ENCODE peak calls at places on chromosomes 1 and 21, in ten cellular contexts. One of them, this sample, is unnamed.
A peak's percentile ranks its signal among the peaks of the same experiment; 100 is the strongest.

GRCh38 chr1:234281826-234282489 is 91.3 kb upstream of the COA6 start:
- DNase-seq in KG1: no peak
- DNase-seq in fibroblast of mammary gland: no peak
- DNase-seq in retina: peak; percentile 85
- DNase-seq in omental fat pad: no peak
- DNase-seq in non-pigmented ciliary epithelial cell: no peak
- DNase-seq in activated CD8-positive, alpha-beta memory T cell treated with anti-CD3 and anti-CD28 coated beads, Interleukin-2, amount 50 U/mL, for 48 hours: no peak
- DNase-seq in SK-N-SH: peak; percentile 74
- DNase-seq in Kasumi-1: no peak
- DNase-seq in aorta: no peak
- DNase-seq in this sample: no peak

GRCh38 chr1:26856604-26857469 is 6.1 kb upstream of the SFN start:
- DNase-seq in omental fat pad: no peak
- DNase-seq in activated CD8-positive, alpha-beta memory T cell treated with anti-CD3 and anti-CD28 coated beads, Interleukin-2, amount 50 U/mL, for 48 hours: no peak
- DNase-seq in KG1: no peak
- DNase-seq in aorta: no peak
- DNase-seq in retina: no peak
- DNase-seq in SK-N-SH: no peak
- DNase-seq in Kasumi-1: no peak
- DNase-seq in non-pigmented ciliary epithelial cell: no peak
- DNase-seq in fibroblast of mammary gland: no peak
- DNase-seq in this sample: no peak

GRCh38 chr1:169487561-169487960 is 1.8 kb upstream of the SLC19A2 start:
- DNase-seq in Kasumi-1: no peak
- DNase-seq in non-pigmented ciliary epithelial cell: no peak
- DNase-seq in activated CD8-positive, alpha-beta memory T cell treated with anti-CD3 and anti-CD28 coated beads, Interleukin-2, amount 50 U/mL, for 48 hours: no peak
- DNase-seq in omental fat pad: no peak
- DNase-seq in fibroblast of mammary gland: no peak
- DNase-seq in retina: no peak
- DNase-seq in KG1: no peak
- DNase-seq in SK-N-SH: no peak
- DNase-seq in aorta: no peak
- DNase-seq in this sample: no peak

GRCh38 chr1:8431028-8431427 is 113.1 kb downstream of the SLC45A1 start:
- DNase-seq in fibroblast of mammary gland: no peak
- DNase-seq in aorta: no peak
- DNase-seq in activated CD8-positive, alpha-beta memory T cell treated with anti-CD3 and anti-CD28 coated beads, Interleukin-2, amount 50 U/mL, for 48 hours: no peak
- DNase-seq in KG1: no peak
- DNase-seq in non-pigmented ciliary epithelial cell: no peak
- DNase-seq in retina: no peak
- DNase-seq in Kasumi-1: peak; percentile 64
- DNase-seq in omental fat pad: no peak
- DNase-seq in SK-N-SH: no peak
- DNase-seq in this sample: no peak

GRCh38 chr1:58699011-58699762 is 675 bp downstream of the MYSM1 start:
- DNase-seq in aorta: no peak
- DNase-seq in omental fat pad: no peak
- DNase-seq in fibroblast of mammary gland: peak; percentile 21
- DNase-seq in retina: no peak
- DNase-seq in KG1: no peak
- DNase-seq in SK-N-SH: no peak
- DNase-seq in non-pigmented ciliary epithelial cell: no peak
- DNase-seq in Kasumi-1: no peak
- DNase-seq in activated CD8-positive, alpha-beta memory T cell treated with anti-CD3 and anti-CD28 coated beads, Interleukin-2, amount 50 U/mL, for 48 hours: no peak
- DNase-seq in this sample: no peak

GRCh38 chr1:187374742-187375141 is 546.0 kb downstream of the PLA2G4A start:
- DNase-seq in KG1: no peak
- DNase-seq in fibroblast of mammary gland: no peak
- DNase-seq in Kasumi-1: no peak
- DNase-seq in activated CD8-positive, alpha-beta memory T cell treated with anti-CD3 and anti-CD28 coated beads, Interleukin-2, amount 50 U/mL, for 48 hours: no peak
- DNase-seq in retina: no peak
- DNase-seq in aorta: no peak
- DNase-seq in omental fat pad: no peak
- DNase-seq in non-pigmented ciliary epithelial cell: no peak
- DNase-seq in SK-N-SH: no peak
- DNase-seq in this sample: no peak

GRCh38 chr21:17334478-17334877 is 178.4 kb upstream of the CXADR start:
- DNase-seq in non-pigmented ciliary epithelial cell: no peak
- DNase-seq in retina: no peak
- DNase-seq in fibroblast of mammary gland: no peak
- DNase-seq in KG1: no peak
- DNase-seq in Kasumi-1: no peak
- DNase-seq in SK-N-SH: peak; percentile 67
- DNase-seq in omental fat pad: no peak
- DNase-seq in activated CD8-positive, alpha-beta memory T cell treated with anti-CD3 and anti-CD28 coated beads, Interleukin-2, amount 50 U/mL, for 48 hours: no peak
- DNase-seq in aorta: no peak
- DNase-seq in this sample: no peak

GRCh38 chr1:54610601-54611580 is 12.4 kb downstream of the FAM151A start:
- DNase-seq in activated CD8-positive, alpha-beta memory T cell treated with anti-CD3 and anti-CD28 coated beads, Interleukin-2, amount 50 U/mL, for 48 hours: no peak
- DNase-seq in non-pigmented ciliary epithelial cell: no peak
- DNase-seq in omental fat pad: no peak
- DNase-seq in SK-N-SH: no peak
- DNase-seq in fibroblast of mammary gland: no peak
- DNase-seq in aorta: no peak
- DNase-seq in KG1: no peak
- DNase-seq in retina: no peak
- DNase-seq in Kasumi-1: no peak
- DNase-seq in this sample: no peak

GRCh38 chr1:56838726-56839125 is 15.9 kb upstream of the C8A start:
- DNase-seq in Kasumi-1: no peak
- DNase-seq in SK-N-SH: no peak
- DNase-seq in KG1: no peak
- DNase-seq in omental fat pad: no peak
- DNase-seq in non-pigmented ciliary epithelial cell: peak; percentile 28
- DNase-seq in aorta: no peak
- DNase-seq in activated CD8-positive, alpha-beta memory T cell treated with anti-CD3 and anti-CD28 coated beads, Interleukin-2, amount 50 U/mL, for 48 hours: no peak
- DNase-seq in fibroblast of mammary gland: peak; percentile 70
- DNase-seq in retina: no peak
- DNase-seq in this sample: no peak

GRCh38 chr1:116460748-116461376 is 87.8 kb downstream of the ATP1A1 start:
- DNase-seq in activated CD8-positive, alpha-beta memory T cell treated with anti-CD3 and anti-CD28 coated beads, Interleukin-2, amount 50 U/mL, for 48 hours: no peak
- DNase-seq in KG1: no peak
- DNase-seq in fibroblast of mammary gland: no peak
- DNase-seq in Kasumi-1: no peak
- DNase-seq in retina: no peak
- DNase-seq in aorta: no peak
- DNase-seq in omental fat pad: no peak
- DNase-seq in non-pigmented ciliary epithelial cell: no peak
- DNase-seq in SK-N-SH: no peak
- DNase-seq in this sample: no peak

GRCh38 chr1:248229360-248229908 is 1.8 kb upstream of the OR2M4 start:
- DNase-seq in Kasumi-1: no peak
- DNase-seq in retina: no peak
- DNase-seq in SK-N-SH: no peak
- DNase-seq in fibroblast of mammary gland: no peak
- DNase-seq in activated CD8-positive, alpha-beta memory T cell treated with anti-CD3 and anti-CD28 coated beads, Interleukin-2, amount 50 U/mL, for 48 hours: no peak
- DNase-seq in non-pigmented ciliary epithelial cell: no peak
- DNase-seq in KG1: no peak
- DNase-seq in aorta: no peak
- DNase-seq in omental fat pad: no peak
- DNase-seq in this sample: no peak

GRCh38 chr1:154220970-154221814 is 437 bp downstream of the UBAP2L start:
- DNase-seq in KG1: peak; percentile 37
- DNase-seq in omental fat pad: no peak
- DNase-seq in retina: peak; percentile 56
- DNase-seq in SK-N-SH: peak; percentile 60
- DNase-seq in fibroblast of mammary gland: peak; percentile 34
- DNase-seq in non-pigmented ciliary epithelial cell: no peak
- DNase-seq in Kasumi-1: no peak
- DNase-seq in activated CD8-positive, alpha-beta memory T cell treated with anti-CD3 and anti-CD28 coated beads, Interleukin-2, amount 50 U/mL, for 48 hours: peak; percentile 83
- DNase-seq in aorta: peak; percentile 89
- DNase-seq in this sample: peak; percentile 66

GRCh38 chr1:219699870-219700269 is 87.0 kb upstream of the ZC3H11B start:
- DNase-seq in fibroblast of mammary gland: peak; percentile 62
- DNase-seq in retina: no peak
- DNase-seq in Kasumi-1: no peak
- DNase-seq in activated CD8-positive, alpha-beta memory T cell treated with anti-CD3 and anti-CD28 coated beads, Interleukin-2, amount 50 U/mL, for 48 hours: no peak
- DNase-seq in aorta: no peak
- DNase-seq in SK-N-SH: no peak
- DNase-seq in non-pigmented ciliary epithelial cell: peak; percentile 91
- DNase-seq in omental fat pad: no peak
- DNase-seq in KG1: no peak
- DNase-seq in this sample: no peak

GRCh38 chr1:212186427-212187207 is 98.6 kb upstream of the PPP2R5A start:
- DNase-seq in aorta: no peak
- DNase-seq in retina: no peak
- DNase-seq in activated CD8-positive, alpha-beta memory T cell treated with anti-CD3 and anti-CD28 coated beads, Interleukin-2, amount 50 U/mL, for 48 hours: no peak
- DNase-seq in Kasumi-1: no peak
- DNase-seq in non-pigmented ciliary epithelial cell: no peak
- DNase-seq in KG1: no peak
- DNase-seq in omental fat pad: no peak
- DNase-seq in SK-N-SH: no peak
- DNase-seq in fibroblast of mammary gland: no peak
- DNase-seq in this sample: no peak

GRCh38 chr1:77424236-77424635 is 142.4 kb downstream of the AK5 start:
- DNase-seq in activated CD8-positive, alpha-beta memory T cell treated with anti-CD3 and anti-CD28 coated beads, Interleukin-2, amount 50 U/mL, for 48 hours: no peak
- DNase-seq in Kasumi-1: no peak
- DNase-seq in retina: no peak
- DNase-seq in omental fat pad: no peak
- DNase-seq in aorta: no peak
- DNase-seq in non-pigmented ciliary epithelial cell: peak; percentile 27
- DNase-seq in KG1: no peak
- DNase-seq in SK-N-SH: no peak
- DNase-seq in fibroblast of mammary gland: peak; percentile 64
- DNase-seq in this sample: no peak

GRCh38 chr1:20366766-20367602 is 76.3 kb downstream of the VWA5B1 start:
- DNase-seq in omental fat pad: no peak
- DNase-seq in aorta: peak; percentile 55
- DNase-seq in retina: peak; percentile 84
- DNase-seq in Kasumi-1: no peak
- DNase-seq in activated CD8-positive, alpha-beta memory T cell treated with anti-CD3 and anti-CD28 coated beads, Interleukin-2, amount 50 U/mL, for 48 hours: no peak
- DNase-seq in fibroblast of mammary gland: peak; percentile 60
- DNase-seq in non-pigmented ciliary epithelial cell: no peak
- DNase-seq in KG1: no peak
- DNase-seq in SK-N-SH: peak; percentile 79
- DNase-seq in this sample: no peak

GRCh38 chr1:234611799-234612351 is 1.9 kb upstream of the IRF2BP2 start:
- DNase-seq in Kasumi-1: peak; percentile 52
- DNase-seq in KG1: peak; percentile 28
- DNase-seq in non-pigmented ciliary epithelial cell: no peak
- DNase-seq in omental fat pad: no peak
- DNase-seq in SK-N-SH: no peak
- DNase-seq in aorta: peak; percentile 79
- DNase-seq in fibroblast of mammary gland: no peak
- DNase-seq in retina: peak; percentile 49
- DNase-seq in activated CD8-positive, alpha-beta memory T cell treated with anti-CD3 and anti-CD28 coated beads, Interleukin-2, amount 50 U/mL, for 48 hours: peak; percentile 66
- DNase-seq in this sample: peak; percentile 33

GRCh38 chr1:200526709-200527612 is 93.6 kb downstream of the KIF14 start:
- DNase-seq in omental fat pad: no peak
- DNase-seq in fibroblast of mammary gland: peak; percentile 74
- DNase-seq in retina: no peak
- DNase-seq in KG1: no peak
- DNase-seq in Kasumi-1: no peak
- DNase-seq in aorta: peak; percentile 34
- DNase-seq in activated CD8-positive, alpha-beta memory T cell treated with anti-CD3 and anti-CD28 coated beads, Interleukin-2, amount 50 U/mL, for 48 hours: no peak
- DNase-seq in SK-N-SH: no peak
- DNase-seq in non-pigmented ciliary epithelial cell: no peak
- DNase-seq in this sample: no peak

GRCh38 chr1:63779338-63779819 is 5.6 kb downstream of the ROR1 start:
- DNase-seq in omental fat pad: no peak
- DNase-seq in non-pigmented ciliary epithelial cell: no peak
- DNase-seq in SK-N-SH: no peak
- DNase-seq in retina: no peak
- DNase-seq in Kasumi-1: no peak
- DNase-seq in activated CD8-positive, alpha-beta memory T cell treated with anti-CD3 and anti-CD28 coated beads, Interleukin-2, amount 50 U/mL, for 48 hours: no peak
- DNase-seq in aorta: no peak
- DNase-seq in fibroblast of mammary gland: peak; percentile 28
- DNase-seq in KG1: no peak
- DNase-seq in this sample: no peak

GRCh38 chr1:1616045-1616821 is 933 bp downstream of the MIB2 start:
- DNase-seq in KG1: no peak
- DNase-seq in aorta: peak; percentile 85
- DNase-seq in fibroblast of mammary gland: peak; percentile 11
- DNase-seq in non-pigmented ciliary epithelial cell: no peak
- DNase-seq in retina: peak; percentile 12
- DNase-seq in activated CD8-positive, alpha-beta memory T cell treated with anti-CD3 and anti-CD28 coated beads, Interleukin-2, amount 50 U/mL, for 48 hours: no peak
- DNase-seq in SK-N-SH: peak; percentile 85
- DNase-seq in omental fat pad: no peak
- DNase-seq in Kasumi-1: peak; percentile 8
- DNase-seq in this sample: no peak

GRCh38 chr1:92961131-92961895 is at the start of gene DIPK1A:
- DNase-seq in activated CD8-positive, alpha-beta memory T cell treated with anti-CD3 and anti-CD28 coated beads, Interleukin-2, amount 50 U/mL, for 48 hours: peak; percentile 87
- DNase-seq in fibroblast of mammary gland: peak; percentile 46
- DNase-seq in non-pigmented ciliary epithelial cell: no peak
- DNase-seq in Kasumi-1: peak; percentile 62
- DNase-seq in aorta: peak; percentile 90
- DNase-seq in omental fat pad: peak; percentile 42
- DNase-seq in SK-N-SH: peak; percentile 97
- DNase-seq in retina: peak; percentile 88
- DNase-seq in KG1: peak; percentile 31
- DNase-seq in this sample: peak; percentile 69

GRCh38 chr1:2192031-2192995 is 2.3 kb downstream of the FAAP20 start:
- DNase-seq in aorta: no peak
- DNase-seq in fibroblast of mammary gland: peak; percentile 77
- DNase-seq in SK-N-SH: no peak
- DNase-seq in Kasumi-1: no peak
- DNase-seq in activated CD8-positive, alpha-beta memory T cell treated with anti-CD3 and anti-CD28 coated beads, Interleukin-2, amount 50 U/mL, for 48 hours: no peak
- DNase-seq in KG1: no peak
- DNase-seq in omental fat pad: no peak
- DNase-seq in non-pigmented ciliary epithelial cell: no peak
- DNase-seq in retina: no peak
- DNase-seq in this sample: no peak

GRCh38 chr1:6105218-6105679 is 59.6 kb downstream of the KCNAB2 start:
- DNase-seq in activated CD8-positive, alpha-beta memory T cell treated with anti-CD3 and anti-CD28 coated beads, Interleukin-2, amount 50 U/mL, for 48 hours: no peak
- DNase-seq in fibroblast of mammary gland: no peak
- DNase-seq in KG1: no peak
- DNase-seq in omental fat pad: no peak
- DNase-seq in non-pigmented ciliary epithelial cell: no peak
- DNase-seq in Kasumi-1: no peak
- DNase-seq in aorta: peak; percentile 62
- DNase-seq in retina: no peak
- DNase-seq in SK-N-SH: no peak
- DNase-seq in this sample: no peak

GRCh38 chr1:218553197-218553596 is 208.1 kb downstream of the TGFB2 start:
- DNase-seq in Kasumi-1: no peak
- DNase-seq in retina: no peak
- DNase-seq in activated CD8-positive, alpha-beta memory T cell treated with anti-CD3 and anti-CD28 coated beads, Interleukin-2, amount 50 U/mL, for 48 hours: no peak
- DNase-seq in SK-N-SH: no peak
- DNase-seq in fibroblast of mammary gland: peak; percentile 66
- DNase-seq in aorta: no peak
- DNase-seq in omental fat pad: no peak
- DNase-seq in KG1: no peak
- DNase-seq in non-pigmented ciliary epithelial cell: no peak
- DNase-seq in this sample: no peak

GRCh38 chr1:63322248-63322943 is at the start of gene FOXD3:
- DNase-seq in retina: peak; percentile 76
- DNase-seq in non-pigmented ciliary epithelial cell: no peak
- DNase-seq in omental fat pad: no peak
- DNase-seq in Kasumi-1: no peak
- DNase-seq in activated CD8-positive, alpha-beta memory T cell treated with anti-CD3 and anti-CD28 coated beads, Interleukin-2, amount 50 U/mL, for 48 hours: peak; percentile 75
- DNase-seq in fibroblast of mammary gland: peak; percentile 49
- DNase-seq in KG1: no peak
- DNase-seq in SK-N-SH: peak; percentile 76
- DNase-seq in aorta: peak; percentile 88
- DNase-seq in this sample: no peak

GRCh38 chr1:201463071-201463552 is 5.9 kb downstream of the PHLDA3 start:
- DNase-seq in KG1: no peak
- DNase-seq in retina: no peak
- DNase-seq in omental fat pad: no peak
- DNase-seq in SK-N-SH: peak; percentile 51
- DNase-seq in Kasumi-1: no peak
- DNase-seq in activated CD8-positive, alpha-beta memory T cell treated with anti-CD3 and anti-CD28 coated beads, Interleukin-2, amount 50 U/mL, for 48 hours: no peak
- DNase-seq in non-pigmented ciliary epithelial cell: no peak
- DNase-seq in aorta: no peak
- DNase-seq in fibroblast of mammary gland: peak; percentile 44
- DNase-seq in this sample: no peak

GRCh38 chr1:114468047-114468446 is 43.0 kb downstream of the TRIM33 start:
- DNase-seq in fibroblast of mammary gland: no peak
- DNase-seq in aorta: no peak
- DNase-seq in retina: no peak
- DNase-seq in SK-N-SH: no peak
- DNase-seq in KG1: no peak
- DNase-seq in activated CD8-positive, alpha-beta memory T cell treated with anti-CD3 and anti-CD28 coated beads, Interleukin-2, amount 50 U/mL, for 48 hours: no peak
- DNase-seq in Kasumi-1: no peak
- DNase-seq in non-pigmented ciliary epithelial cell: no peak
- DNase-seq in omental fat pad: no peak
- DNase-seq in this sample: no peak

GRCh38 chr1:201758508-201759050 is 70.4 kb upstream of the IPO9 start:
- DNase-seq in retina: no peak
- DNase-seq in omental fat pad: no peak
- DNase-seq in KG1: no peak
- DNase-seq in non-pigmented ciliary epithelial cell: no peak
- DNase-seq in activated CD8-positive, alpha-beta memory T cell treated with anti-CD3 and anti-CD28 coated beads, Interleukin-2, amount 50 U/mL, for 48 hours: no peak
- DNase-seq in SK-N-SH: no peak
- DNase-seq in Kasumi-1: no peak
- DNase-seq in fibroblast of mammary gland: no peak
- DNase-seq in aorta: no peak
- DNase-seq in this sample: no peak

This sample was measured in effector CD4-positive, alpha-beta T cell.